ENCODE peak calls at places on chromosomes 5 and 9, in seven cellular contexts. One of them, this sample, is unnamed.

GRCh38 chr9:91465420-91465819 is 41.8 kb upstream of the NFIL3 start:
- DNase-seq in Calu3: no peak
- DNase-seq in posterior cingulate gyrus: no peak
- DNase-seq in CD4-positive, CD25-positive, alpha-beta regulatory T cell: no peak
- DNase-seq in ovary: no peak
- DNase-seq in stimulated activated CD4-positive, alpha-beta T cell treated with anti-CD3 and anti-CD28 coated beads, Interleukin-4, amount 100 ng/mL, for 4 hours: no peak
- DNase-seq in activated naive CD4-positive, alpha-beta T cell treated with anti-CD3 and anti-CD28 coated beads for 36 hours: no peak
- DNase-seq in this sample: no peak

GRCh38 chr9:81789751-81790150 is 100.4 kb upstream of the TLE1 start:
- DNase-seq in Calu3: no peak
- DNase-seq in posterior cingulate gyrus: no peak
- DNase-seq in CD4-positive, CD25-positive, alpha-beta regulatory T cell: no peak
- DNase-seq in ovary: no peak
- DNase-seq in stimulated activated CD4-positive, alpha-beta T cell treated with anti-CD3 and anti-CD28 coated beads, Interleukin-4, amount 100 ng/mL, for 4 hours: no peak
- DNase-seq in activated naive CD4-positive, alpha-beta T cell treated with anti-CD3 and anti-CD28 coated beads for 36 hours: no peak
- DNase-seq in this sample: no peak

GRCh38 chr5:179268966-179269693 is 76.1 kb downstream of the ADAMTS2 start:
- DNase-seq in Calu3: no peak
- DNase-seq in posterior cingulate gyrus: no peak
- DNase-seq in CD4-positive, CD25-positive, alpha-beta regulatory T cell: no peak
- DNase-seq in ovary: peak; percentile 30
- DNase-seq in stimulated activated CD4-positive, alpha-beta T cell treated with anti-CD3 and anti-CD28 coated beads, Interleukin-4, amount 100 ng/mL, for 4 hours: no peak
- DNase-seq in activated naive CD4-positive, alpha-beta T cell treated with anti-CD3 and anti-CD28 coated beads for 36 hours: no peak
- DNase-seq in this sample: peak; percentile 23

GRCh38 chr9:109302606-109303005 is 18.3 kb downstream of the EPB41L4B start:
- DNase-seq in Calu3: no peak
- DNase-seq in posterior cingulate gyrus: no peak
- DNase-seq in CD4-positive, CD25-positive, alpha-beta regulatory T cell: no peak
- DNase-seq in ovary: no peak
- DNase-seq in stimulated activated CD4-positive, alpha-beta T cell treated with anti-CD3 and anti-CD28 coated beads, Interleukin-4, amount 100 ng/mL, for 4 hours: no peak
- DNase-seq in activated naive CD4-positive, alpha-beta T cell treated with anti-CD3 and anti-CD28 coated beads for 36 hours: no peak
- DNase-seq in this sample: no peak

GRCh38 chr9:71830929-71831328 is 62.6 kb upstream of the CEMIP2 start:
- DNase-seq in Calu3: no peak
- DNase-seq in posterior cingulate gyrus: no peak
- DNase-seq in CD4-positive, CD25-positive, alpha-beta regulatory T cell: no peak
- DNase-seq in ovary: no peak
- DNase-seq in stimulated activated CD4-positive, alpha-beta T cell treated with anti-CD3 and anti-CD28 coated beads, Interleukin-4, amount 100 ng/mL, for 4 hours: no peak
- DNase-seq in activated naive CD4-positive, alpha-beta T cell treated with anti-CD3 and anti-CD28 coated beads for 36 hours: no peak
- DNase-seq in this sample: no peak

GRCh38 chr5:64794053-64794770 is 25.5 kb downstream of the CWC27 start:
- DNase-seq in Calu3: peak; percentile 4
- DNase-seq in posterior cingulate gyrus: no peak
- DNase-seq in CD4-positive, CD25-positive, alpha-beta regulatory T cell: no peak
- DNase-seq in ovary: no peak
- DNase-seq in stimulated activated CD4-positive, alpha-beta T cell treated with anti-CD3 and anti-CD28 coated beads, Interleukin-4, amount 100 ng/mL, for 4 hours: no peak
- DNase-seq in activated naive CD4-positive, alpha-beta T cell treated with anti-CD3 and anti-CD28 coated beads for 36 hours: no peak
- DNase-seq in this sample: no peak

GRCh38 chr5:132094393-132095076 is 20.9 kb downstream of the CSF2 start:
- DNase-seq in Calu3: peak; percentile 61
- DNase-seq in posterior cingulate gyrus: no peak
- DNase-seq in CD4-positive, CD25-positive, alpha-beta regulatory T cell: no peak
- DNase-seq in ovary: no peak
- DNase-seq in stimulated activated CD4-positive, alpha-beta T cell treated with anti-CD3 and anti-CD28 coated beads, Interleukin-4, amount 100 ng/mL, for 4 hours: no peak
- DNase-seq in activated naive CD4-positive, alpha-beta T cell treated with anti-CD3 and anti-CD28 coated beads for 36 hours: peak; percentile 37
- DNase-seq in this sample: no peak

GRCh38 chr9:134455951-134456739 is 129.9 kb downstream of the RXRA start:
- DNase-seq in Calu3: no peak
- DNase-seq in posterior cingulate gyrus: no peak
- DNase-seq in CD4-positive, CD25-positive, alpha-beta regulatory T cell: peak; percentile 84
- DNase-seq in ovary: peak; percentile 87
- DNase-seq in stimulated activated CD4-positive, alpha-beta T cell treated with anti-CD3 and anti-CD28 coated beads, Interleukin-4, amount 100 ng/mL, for 4 hours: peak; percentile 70
- DNase-seq in activated naive CD4-positive, alpha-beta T cell treated with anti-CD3 and anti-CD28 coated beads for 36 hours: peak; percentile 76
- DNase-seq in this sample: peak; percentile 91

GRCh38 chr9:133545494-133546286 is 11.2 kb downstream of the ADAMTSL2 start:
- DNase-seq in Calu3: no peak
- DNase-seq in posterior cingulate gyrus: no peak
- DNase-seq in CD4-positive, CD25-positive, alpha-beta regulatory T cell: no peak
- DNase-seq in ovary: no peak
- DNase-seq in stimulated activated CD4-positive, alpha-beta T cell treated with anti-CD3 and anti-CD28 coated beads, Interleukin-4, amount 100 ng/mL, for 4 hours: no peak
- DNase-seq in activated naive CD4-positive, alpha-beta T cell treated with anti-CD3 and anti-CD28 coated beads for 36 hours: no peak
- DNase-seq in this sample: no peak

GRCh38 chr5:50807661-50808060 is 141.2 kb downstream of the PARP8 start:
- DNase-seq in Calu3: no peak
- DNase-seq in posterior cingulate gyrus: no peak
- DNase-seq in CD4-positive, CD25-positive, alpha-beta regulatory T cell: no peak
- DNase-seq in ovary: no peak
- DNase-seq in stimulated activated CD4-positive, alpha-beta T cell treated with anti-CD3 and anti-CD28 coated beads, Interleukin-4, amount 100 ng/mL, for 4 hours: no peak
- DNase-seq in activated naive CD4-positive, alpha-beta T cell treated with anti-CD3 and anti-CD28 coated beads for 36 hours: no peak
- DNase-seq in this sample: no peak

GRCh38 chr9:132942541-132943182 is 1.8 kb downstream of the TSC1 start:
- DNase-seq in Calu3: no peak
- DNase-seq in posterior cingulate gyrus: no peak
- DNase-seq in CD4-positive, CD25-positive, alpha-beta regulatory T cell: no peak
- DNase-seq in ovary: no peak
- DNase-seq in stimulated activated CD4-positive, alpha-beta T cell treated with anti-CD3 and anti-CD28 coated beads, Interleukin-4, amount 100 ng/mL, for 4 hours: no peak
- DNase-seq in activated naive CD4-positive, alpha-beta T cell treated with anti-CD3 and anti-CD28 coated beads for 36 hours: no peak
- DNase-seq in this sample: no peak

GRCh38 chr9:125495137-125496119 is 211.6 kb downstream of the MAPKAP1 start:
- DNase-seq in Calu3: no peak
- DNase-seq in posterior cingulate gyrus: no peak
- DNase-seq in CD4-positive, CD25-positive, alpha-beta regulatory T cell: no peak
- DNase-seq in ovary: no peak
- DNase-seq in stimulated activated CD4-positive, alpha-beta T cell treated with anti-CD3 and anti-CD28 coated beads, Interleukin-4, amount 100 ng/mL, for 4 hours: no peak
- DNase-seq in activated naive CD4-positive, alpha-beta T cell treated with anti-CD3 and anti-CD28 coated beads for 36 hours: no peak
- DNase-seq in this sample: no peak

GRCh38 chr5:132813599-132814440 is 718 bp downstream of the SOWAHA start:
- DNase-seq in Calu3: peak; percentile 52
- DNase-seq in posterior cingulate gyrus: peak; percentile 50
- DNase-seq in CD4-positive, CD25-positive, alpha-beta regulatory T cell: peak; percentile 26
- DNase-seq in ovary: peak; percentile 51
- DNase-seq in stimulated activated CD4-positive, alpha-beta T cell treated with anti-CD3 and anti-CD28 coated beads, Interleukin-4, amount 100 ng/mL, for 4 hours: peak; percentile 29
- DNase-seq in activated naive CD4-positive, alpha-beta T cell treated with anti-CD3 and anti-CD28 coated beads for 36 hours: peak; percentile 40
- DNase-seq in this sample: no peak

GRCh38 chr5:16791036-16791705 is 144.9 kb downstream of the MYO10 start:
- DNase-seq in Calu3: peak; percentile 50
- DNase-seq in posterior cingulate gyrus: no peak
- DNase-seq in CD4-positive, CD25-positive, alpha-beta regulatory T cell: peak; percentile 57
- DNase-seq in ovary: no peak
- DNase-seq in stimulated activated CD4-positive, alpha-beta T cell treated with anti-CD3 and anti-CD28 coated beads, Interleukin-4, amount 100 ng/mL, for 4 hours: no peak
- DNase-seq in activated naive CD4-positive, alpha-beta T cell treated with anti-CD3 and anti-CD28 coated beads for 36 hours: peak; percentile 26
- DNase-seq in this sample: no peak

GRCh38 chr9:120099064-120099463 is 480.9 kb downstream of the CDK5RAP2 start:
- DNase-seq in Calu3: no peak
- DNase-seq in posterior cingulate gyrus: no peak
- DNase-seq in CD4-positive, CD25-positive, alpha-beta regulatory T cell: no peak
- DNase-seq in ovary: no peak
- DNase-seq in stimulated activated CD4-positive, alpha-beta T cell treated with anti-CD3 and anti-CD28 coated beads, Interleukin-4, amount 100 ng/mL, for 4 hours: no peak
- DNase-seq in activated naive CD4-positive, alpha-beta T cell treated with anti-CD3 and anti-CD28 coated beads for 36 hours: no peak
- DNase-seq in this sample: no peak

GRCh38 chr5:173229381-173229959 is 5.5 kb downstream of the NKX2-5 start:
- DNase-seq in Calu3: no peak
- DNase-seq in posterior cingulate gyrus: no peak
- DNase-seq in CD4-positive, CD25-positive, alpha-beta regulatory T cell: no peak
- DNase-seq in ovary: no peak
- DNase-seq in stimulated activated CD4-positive, alpha-beta T cell treated with anti-CD3 and anti-CD28 coated beads, Interleukin-4, amount 100 ng/mL, for 4 hours: no peak
- DNase-seq in activated naive CD4-positive, alpha-beta T cell treated with anti-CD3 and anti-CD28 coated beads for 36 hours: no peak
- DNase-seq in this sample: no peak

GRCh38 chr5:86977808-86978207 is 289.9 kb upstream of the RASA1 start:
- DNase-seq in Calu3: no peak
- DNase-seq in posterior cingulate gyrus: no peak
- DNase-seq in CD4-positive, CD25-positive, alpha-beta regulatory T cell: no peak
- DNase-seq in ovary: no peak
- DNase-seq in stimulated activated CD4-positive, alpha-beta T cell treated with anti-CD3 and anti-CD28 coated beads, Interleukin-4, amount 100 ng/mL, for 4 hours: no peak
- DNase-seq in activated naive CD4-positive, alpha-beta T cell treated with anti-CD3 and anti-CD28 coated beads for 36 hours: no peak
- DNase-seq in this sample: no peak

GRCh38 chr5:11502783-11503182 is 401.5 kb downstream of the CTNND2 start:
- DNase-seq in Calu3: no peak
- DNase-seq in posterior cingulate gyrus: no peak
- DNase-seq in CD4-positive, CD25-positive, alpha-beta regulatory T cell: no peak
- DNase-seq in ovary: no peak
- DNase-seq in stimulated activated CD4-positive, alpha-beta T cell treated with anti-CD3 and anti-CD28 coated beads, Interleukin-4, amount 100 ng/mL, for 4 hours: no peak
- DNase-seq in activated naive CD4-positive, alpha-beta T cell treated with anti-CD3 and anti-CD28 coated beads for 36 hours: no peak
- DNase-seq in this sample: no peak

GRCh38 chr5:138353550-138353893 is 1.0 kb downstream of the KDM3B start:
- DNase-seq in Calu3: no peak
- DNase-seq in posterior cingulate gyrus: no peak
- DNase-seq in CD4-positive, CD25-positive, alpha-beta regulatory T cell: peak; percentile 59
- DNase-seq in ovary: no peak
- DNase-seq in stimulated activated CD4-positive, alpha-beta T cell treated with anti-CD3 and anti-CD28 coated beads, Interleukin-4, amount 100 ng/mL, for 4 hours: no peak
- DNase-seq in activated naive CD4-positive, alpha-beta T cell treated with anti-CD3 and anti-CD28 coated beads for 36 hours: peak; percentile 64
- DNase-seq in this sample: no peak

GRCh38 chr5:180641566-180641900 is 7.9 kb downstream of the FLT4 start:
- DNase-seq in Calu3: no peak
- DNase-seq in posterior cingulate gyrus: no peak
- DNase-seq in CD4-positive, CD25-positive, alpha-beta regulatory T cell: no peak
- DNase-seq in ovary: no peak
- DNase-seq in stimulated activated CD4-positive, alpha-beta T cell treated with anti-CD3 and anti-CD28 coated beads, Interleukin-4, amount 100 ng/mL, for 4 hours: no peak
- DNase-seq in activated naive CD4-positive, alpha-beta T cell treated with anti-CD3 and anti-CD28 coated beads for 36 hours: no peak
- DNase-seq in this sample: peak; percentile 26

GRCh38 chr5:35309365-35310130 is 79.3 kb upstream of the PRLR start:
- DNase-seq in Calu3: no peak
- DNase-seq in posterior cingulate gyrus: no peak
- DNase-seq in CD4-positive, CD25-positive, alpha-beta regulatory T cell: no peak
- DNase-seq in ovary: no peak
- DNase-seq in stimulated activated CD4-positive, alpha-beta T cell treated with anti-CD3 and anti-CD28 coated beads, Interleukin-4, amount 100 ng/mL, for 4 hours: no peak
- DNase-seq in activated naive CD4-positive, alpha-beta T cell treated with anti-CD3 and anti-CD28 coated beads for 36 hours: no peak
- DNase-seq in this sample: no peak

GRCh38 chr9:122939611-122940010 is 1.2 kb upstream of the RABGAP1 start:
- DNase-seq in Calu3: no peak
- DNase-seq in posterior cingulate gyrus: no peak
- DNase-seq in CD4-positive, CD25-positive, alpha-beta regulatory T cell: no peak
- DNase-seq in ovary: no peak
- DNase-seq in stimulated activated CD4-positive, alpha-beta T cell treated with anti-CD3 and anti-CD28 coated beads, Interleukin-4, amount 100 ng/mL, for 4 hours: no peak
- DNase-seq in activated naive CD4-positive, alpha-beta T cell treated with anti-CD3 and anti-CD28 coated beads for 36 hours: no peak
- DNase-seq in this sample: no peak

GRCh38 chr5:13771011-13771571 is 173.4 kb downstream of the DNAH5 start:
- DNase-seq in Calu3: no peak
- DNase-seq in posterior cingulate gyrus: no peak
- DNase-seq in CD4-positive, CD25-positive, alpha-beta regulatory T cell: no peak
- DNase-seq in ovary: no peak
- DNase-seq in stimulated activated CD4-positive, alpha-beta T cell treated with anti-CD3 and anti-CD28 coated beads, Interleukin-4, amount 100 ng/mL, for 4 hours: no peak
- DNase-seq in activated naive CD4-positive, alpha-beta T cell treated with anti-CD3 and anti-CD28 coated beads for 36 hours: no peak
- DNase-seq in this sample: no peak

GRCh38 chr5:124102491-124102890 is 590.5 kb downstream of the CSNK1G3 start:
- DNase-seq in Calu3: no peak
- DNase-seq in posterior cingulate gyrus: no peak
- DNase-seq in CD4-positive, CD25-positive, alpha-beta regulatory T cell: no peak
- DNase-seq in ovary: no peak
- DNase-seq in stimulated activated CD4-positive, alpha-beta T cell treated with anti-CD3 and anti-CD28 coated beads, Interleukin-4, amount 100 ng/mL, for 4 hours: no peak
- DNase-seq in activated naive CD4-positive, alpha-beta T cell treated with anti-CD3 and anti-CD28 coated beads for 36 hours: no peak
- DNase-seq in this sample: no peak

GRCh38 chr9:35570709-35571108 is 34.4 kb upstream of the TESK1 start:
- DNase-seq in Calu3: no peak
- DNase-seq in posterior cingulate gyrus: no peak
- DNase-seq in CD4-positive, CD25-positive, alpha-beta regulatory T cell: peak; percentile 20
- DNase-seq in ovary: no peak
- DNase-seq in stimulated activated CD4-positive, alpha-beta T cell treated with anti-CD3 and anti-CD28 coated beads, Interleukin-4, amount 100 ng/mL, for 4 hours: no peak
- DNase-seq in activated naive CD4-positive, alpha-beta T cell treated with anti-CD3 and anti-CD28 coated beads for 36 hours: peak; percentile 72
- DNase-seq in this sample: no peak

GRCh38 chr5:111158105-111158744 is 66.0 kb upstream of the CAMK4 start:
- DNase-seq in Calu3: peak; percentile 83
- DNase-seq in posterior cingulate gyrus: peak; percentile 80
- DNase-seq in CD4-positive, CD25-positive, alpha-beta regulatory T cell: peak; percentile 82
- DNase-seq in ovary: no peak
- DNase-seq in stimulated activated CD4-positive, alpha-beta T cell treated with anti-CD3 and anti-CD28 coated beads, Interleukin-4, amount 100 ng/mL, for 4 hours: peak; percentile 73
- DNase-seq in activated naive CD4-positive, alpha-beta T cell treated with anti-CD3 and anti-CD28 coated beads for 36 hours: peak; percentile 93
- DNase-seq in this sample: no peak

GRCh38 chr9:91991621-91992435 is 41.8 kb upstream of the ROR2 start:
- DNase-seq in Calu3: no peak
- DNase-seq in posterior cingulate gyrus: no peak
- DNase-seq in CD4-positive, CD25-positive, alpha-beta regulatory T cell: no peak
- DNase-seq in ovary: no peak
- DNase-seq in stimulated activated CD4-positive, alpha-beta T cell treated with anti-CD3 and anti-CD28 coated beads, Interleukin-4, amount 100 ng/mL, for 4 hours: no peak
- DNase-seq in activated naive CD4-positive, alpha-beta T cell treated with anti-CD3 and anti-CD28 coated beads for 36 hours: no peak
- DNase-seq in this sample: no peak

GRCh38 chr9:120982851-120983250 is 56.3 kb upstream of the TRAF1 start:
- DNase-seq in Calu3: no peak
- DNase-seq in posterior cingulate gyrus: no peak
- DNase-seq in CD4-positive, CD25-positive, alpha-beta regulatory T cell: no peak
- DNase-seq in ovary: no peak
- DNase-seq in stimulated activated CD4-positive, alpha-beta T cell treated with anti-CD3 and anti-CD28 coated beads, Interleukin-4, amount 100 ng/mL, for 4 hours: no peak
- DNase-seq in activated naive CD4-positive, alpha-beta T cell treated with anti-CD3 and anti-CD28 coated beads for 36 hours: no peak
- DNase-seq in this sample: no peak

GRCh38 chr5:33530183-33530962 is 89.6 kb downstream of the TARS1 start:
- DNase-seq in Calu3: no peak
- DNase-seq in posterior cingulate gyrus: no peak
- DNase-seq in CD4-positive, CD25-positive, alpha-beta regulatory T cell: no peak
- DNase-seq in ovary: no peak
- DNase-seq in stimulated activated CD4-positive, alpha-beta T cell treated with anti-CD3 and anti-CD28 coated beads, Interleukin-4, amount 100 ng/mL, for 4 hours: no peak
- DNase-seq in activated naive CD4-positive, alpha-beta T cell treated with anti-CD3 and anti-CD28 coated beads for 36 hours: no peak
- DNase-seq in this sample: peak; percentile 54

GRCh38 chr9:135701067-135701967 is 668 bp upstream of the KCNT1 start:
- DNase-seq in Calu3: no peak
- DNase-seq in posterior cingulate gyrus: no peak
- DNase-seq in CD4-positive, CD25-positive, alpha-beta regulatory T cell: no peak
- DNase-seq in ovary: peak; percentile 69
- DNase-seq in stimulated activated CD4-positive, alpha-beta T cell treated with anti-CD3 and anti-CD28 coated beads, Interleukin-4, amount 100 ng/mL, for 4 hours: no peak
- DNase-seq in activated naive CD4-positive, alpha-beta T cell treated with anti-CD3 and anti-CD28 coated beads for 36 hours: no peak
- DNase-seq in this sample: no peak

GRCh38 chr5:154409230-154409840 is 36.5 kb upstream of the SAP30L start:
- DNase-seq in Calu3: no peak
- DNase-seq in posterior cingulate gyrus: no peak
- DNase-seq in CD4-positive, CD25-positive, alpha-beta regulatory T cell: no peak
- DNase-seq in ovary: no peak
- DNase-seq in stimulated activated CD4-positive, alpha-beta T cell treated with anti-CD3 and anti-CD28 coated beads, Interleukin-4, amount 100 ng/mL, for 4 hours: no peak
- DNase-seq in activated naive CD4-positive, alpha-beta T cell treated with anti-CD3 and anti-CD28 coated beads for 36 hours: no peak
- DNase-seq in this sample: no peak

GRCh38 chr5:150355791-150356190 is 1.7 kb upstream of the TCOF1 start:
- DNase-seq in Calu3: no peak
- DNase-seq in posterior cingulate gyrus: no peak
- DNase-seq in CD4-positive, CD25-positive, alpha-beta regulatory T cell: no peak
- DNase-seq in ovary: no peak
- DNase-seq in stimulated activated CD4-positive, alpha-beta T cell treated with anti-CD3 and anti-CD28 coated beads, Interleukin-4, amount 100 ng/mL, for 4 hours: no peak
- DNase-seq in activated naive CD4-positive, alpha-beta T cell treated with anti-CD3 and anti-CD28 coated beads for 36 hours: no peak
- DNase-seq in this sample: no peak